ENCODE peak calls at places on chromosomes 3 and 15, in five cellular contexts. One of them, this sample, is unnamed.

GRCh38 chr3:176734146-176734545 is 463.1 kb downstream of the TBL1XR1 start:
- DNase-seq in ovary: no peak
- DNase-seq in sigmoid colon: no peak
- DNase-seq in H1: peak; percentile 56
- DNase-seq in A549: no peak
- DNase-seq in this sample: no peak

GRCh38 chr3:732326-732928 is 360.4 kb upstream of the CNTN6 start:
- DNase-seq in sigmoid colon: no peak
- DNase-seq in H1: no peak
- DNase-seq in ovary: no peak
- DNase-seq in A549: no peak
- DNase-seq in this sample: no peak

GRCh38 chr15:68279779-68280745 is 2.5 kb downstream of the FEM1B start:
- DNase-seq in H1: no peak
- DNase-seq in A549: no peak
- DNase-seq in ovary: no peak
- DNase-seq in sigmoid colon: no peak
- DNase-seq in this sample: no peak

GRCh38 chr3:167740961-167741587 is 5.6 kb downstream of the SERPINI1 start:
- DNase-seq in ovary: no peak
- DNase-seq in sigmoid colon: no peak
- DNase-seq in H1: no peak
- DNase-seq in A549: peak; percentile 44
- DNase-seq in this sample: no peak

GRCh38 chr3:119235151-119235550 is 5.5 kb downstream of the B4GALT4 start:
- DNase-seq in sigmoid colon: no peak
- DNase-seq in ovary: no peak
- DNase-seq in A549: peak; percentile 27
- DNase-seq in H1: no peak
- DNase-seq in this sample: no peak

GRCh38 chr3:121566773-121567172 is 976 bp upstream of the ARGFX start:
- DNase-seq in H1: no peak
- DNase-seq in A549: no peak
- DNase-seq in sigmoid colon: no peak
- DNase-seq in ovary: no peak
- DNase-seq in this sample: no peak

GRCh38 chr15:31365655-31366127 is 39.1 kb downstream of the KLF13 start:
- DNase-seq in sigmoid colon: peak; percentile 99
- DNase-seq in ovary: peak; percentile 92
- DNase-seq in H1: peak; percentile 78
- DNase-seq in A549: no peak
- DNase-seq in this sample: peak; percentile 96

GRCh38 chr3:170961616-170962400 is 53.4 kb upstream of the EIF5A2 start:
- DNase-seq in ovary: no peak
- DNase-seq in H1: no peak
- DNase-seq in sigmoid colon: no peak
- DNase-seq in A549: peak; percentile 33
- DNase-seq in this sample: no peak

GRCh38 chr3:195704433-195704999 is 16.3 kb upstream of the MUC20 start:
- DNase-seq in sigmoid colon: no peak
- DNase-seq in ovary: no peak
- DNase-seq in A549: no peak
- DNase-seq in H1: no peak
- DNase-seq in this sample: no peak

GRCh38 chr15:81781316-81781868 is 264.4 kb downstream of the MEX3B start:
- DNase-seq in H1: no peak
- DNase-seq in sigmoid colon: no peak
- DNase-seq in A549: no peak
- DNase-seq in ovary: no peak
- DNase-seq in this sample: no peak

GRCh38 chr3:150975992-150976368 is 3.5 kb upstream of the CLRN1 start:
- DNase-seq in sigmoid colon: no peak
- DNase-seq in ovary: no peak
- DNase-seq in H1: no peak
- DNase-seq in A549: no peak
- DNase-seq in this sample: no peak

GRCh38 chr3:46358466-46358865 is 4.6 kb downstream of the CCR2 start:
- DNase-seq in A549: no peak
- DNase-seq in H1: no peak
- DNase-seq in sigmoid colon: no peak
- DNase-seq in ovary: no peak
- DNase-seq in this sample: no peak

GRCh38 chr15:69729167-69729748 is 276.6 kb downstream of the RPLP1 start:
- DNase-seq in ovary: peak; percentile 34
- DNase-seq in H1: peak; percentile 88
- DNase-seq in A549: no peak
- DNase-seq in sigmoid colon: no peak
- DNase-seq in this sample: peak; percentile 69

GRCh38 chr15:59349715-59350420 is 22.8 kb downstream of the MYO1E start:
- DNase-seq in H1: no peak
- DNase-seq in A549: peak; percentile 90
- DNase-seq in sigmoid colon: no peak
- DNase-seq in ovary: peak; percentile 26
- DNase-seq in this sample: peak; percentile 46

GRCh38 chr3:15822281-15822680 is 24.5 kb upstream of the ANKRD28 start:
- DNase-seq in sigmoid colon: no peak
- DNase-seq in ovary: no peak
- DNase-seq in H1: no peak
- DNase-seq in A549: no peak
- DNase-seq in this sample: no peak

GRCh38 chr3:147218976-147219375 is 187.4 kb downstream of the ZIC4 start:
- DNase-seq in H1: no peak
- DNase-seq in ovary: no peak
- DNase-seq in A549: no peak
- DNase-seq in sigmoid colon: no peak
- DNase-seq in this sample: no peak

GRCh38 chr15:63041982-63042878 is at the start of gene TPM1:
- DNase-seq in A549: peak; percentile 92
- DNase-seq in sigmoid colon: peak; percentile 97
- DNase-seq in H1: peak; percentile 88
- DNase-seq in ovary: peak; percentile 87
- DNase-seq in this sample: peak; percentile 82

GRCh38 chr15:45635191-45635638 is 386 bp downstream of the SQOR start:
- DNase-seq in A549: peak; percentile 59
- DNase-seq in H1: no peak
- DNase-seq in ovary: peak; percentile 59
- DNase-seq in sigmoid colon: peak; percentile 90
- DNase-seq in this sample: peak; percentile 82

GRCh38 chr3:4492240-4493007 is 724 bp upstream of the ITPR1 start:
- DNase-seq in sigmoid colon: peak; percentile 86
- DNase-seq in H1: peak; percentile 69
- DNase-seq in A549: peak; percentile 46
- DNase-seq in ovary: peak; percentile 56
- DNase-seq in this sample: peak; percentile 62

GRCh38 chr15:91520848-91521247 is 332.7 kb upstream of the SLCO3A1 start:
- DNase-seq in A549: no peak
- DNase-seq in H1: no peak
- DNase-seq in ovary: no peak
- DNase-seq in sigmoid colon: no peak
- DNase-seq in this sample: no peak

GRCh38 chr3:47283193-47283537 is 421 bp downstream of the KLHL18 start:
- DNase-seq in H1: no peak
- DNase-seq in sigmoid colon: peak; percentile 64
- DNase-seq in A549: peak; percentile 5
- DNase-seq in ovary: no peak
- DNase-seq in this sample: peak; percentile 35

GRCh38 chr3:123632161-123632655 is 47.4 kb upstream of the HACD2 start:
- DNase-seq in H1: no peak
- DNase-seq in ovary: peak; percentile 73
- DNase-seq in sigmoid colon: peak; percentile 89
- DNase-seq in A549: peak; percentile 30
- DNase-seq in this sample: peak; percentile 25

GRCh38 chr3:15049584-15049983 is 15.5 kb downstream of the MRPS25 start:
- DNase-seq in ovary: no peak
- DNase-seq in A549: no peak
- DNase-seq in H1: no peak
- DNase-seq in sigmoid colon: no peak
- DNase-seq in this sample: no peak

GRCh38 chr3:43032646-43033628 is 53.8 kb downstream of the GASK1A start:
- DNase-seq in ovary: no peak
- DNase-seq in A549: no peak
- DNase-seq in sigmoid colon: peak; percentile 58
- DNase-seq in H1: no peak
- DNase-seq in this sample: no peak

GRCh38 chr15:47732243-47732642 is 14.9 kb downstream of the SEMA6D start:
- DNase-seq in ovary: no peak
- DNase-seq in A549: no peak
- DNase-seq in H1: no peak
- DNase-seq in sigmoid colon: no peak
- DNase-seq in this sample: no peak

GRCh38 chr3:14522768-14523167 is 17.4 kb downstream of the GRIP2 start:
- DNase-seq in H1: no peak
- DNase-seq in ovary: peak; percentile 11
- DNase-seq in sigmoid colon: peak; percentile 40
- DNase-seq in A549: no peak
- DNase-seq in this sample: no peak

GRCh38 chr3:126034481-126035361 is 49.2 kb downstream of the SLC41A3 start:
- DNase-seq in A549: no peak
- DNase-seq in ovary: no peak
- DNase-seq in sigmoid colon: peak; percentile 32
- DNase-seq in H1: peak; percentile 19
- DNase-seq in this sample: no peak

GRCh38 chr3:166118049-166118448 is 280.8 kb upstream of the BCHE start:
- DNase-seq in A549: no peak
- DNase-seq in H1: no peak
- DNase-seq in sigmoid colon: no peak
- DNase-seq in ovary: no peak
- DNase-seq in this sample: no peak

GRCh38 chr15:76289582-76289981 is 21.7 kb downstream of the ETFA start:
- DNase-seq in ovary: no peak
- DNase-seq in sigmoid colon: no peak
- DNase-seq in H1: no peak
- DNase-seq in A549: no peak
- DNase-seq in this sample: no peak

GRCh38 chr3:173993299-173993698 is 595.8 kb downstream of the NLGN1 start:
- DNase-seq in ovary: no peak
- DNase-seq in H1: no peak
- DNase-seq in sigmoid colon: no peak
- DNase-seq in A549: peak; percentile 4
- DNase-seq in this sample: no peak

GRCh38 chr15:74318376-74319137 is 48.9 kb downstream of the CYP11A1 start:
- DNase-seq in ovary: no peak
- DNase-seq in H1: no peak
- DNase-seq in sigmoid colon: no peak
- DNase-seq in A549: no peak
- DNase-seq in this sample: no peak

GRCh38 chr3:88019024-88019423 is 39.8 kb downstream of the CGGBP1 start:
- DNase-seq in ovary: no peak
- DNase-seq in H1: no peak
- DNase-seq in A549: no peak
- DNase-seq in sigmoid colon: no peak
- DNase-seq in this sample: no peak

GRCh38 chr15:82043726-82044372 is 2.0 kb downstream of the MEX3B start:
- DNase-seq in ovary: peak; percentile 40
- DNase-seq in H1: peak; percentile 65
- DNase-seq in sigmoid colon: peak; percentile 73
- DNase-seq in A549: no peak
- DNase-seq in this sample: peak; percentile 10

GRCh38 chr3:66480666-66481065 is 20.2 kb downstream of the LRIG1 start:
- DNase-seq in sigmoid colon: no peak
- DNase-seq in ovary: no peak
- DNase-seq in H1: no peak
- DNase-seq in A549: no peak
- DNase-seq in this sample: no peak
- TF ChIP-seq POLR2A in sigmoid colon: no peak
- TF ChIP-seq POLR2A in ovary: no peak
- TF ChIP-seq POLR2A in H1: no peak
- TF ChIP-seq POLR2A in A549: no peak
- TF ChIP-seq POLR2A in this sample: no peak

GRCh38 chr3:48466386-48467109 is 20.0 kb downstream of the ATRIP start:
- DNase-seq in A549: no peak
- DNase-seq in sigmoid colon: peak; percentile 74
- DNase-seq in H1: no peak
- DNase-seq in ovary: peak; percentile 54
- DNase-seq in this sample: peak; percentile 48

GRCh38 chr3:48464713-48465221 is 18.2 kb downstream of the ATRIP start:
- DNase-seq in H1: no peak
- DNase-seq in ovary: peak; percentile 50
- DNase-seq in A549: no peak
- DNase-seq in sigmoid colon: peak; percentile 75
- DNase-seq in this sample: no peak

GRCh38 chr3:48465237-48465530 is 18.6 kb downstream of the ATRIP start:
- DNase-seq in H1: no peak
- DNase-seq in A549: no peak
- DNase-seq in ovary: no peak
- DNase-seq in sigmoid colon: no peak
- DNase-seq in this sample: no peak

GRCh38 chr3:48467110-48467454 is 20.5 kb downstream of the ATRIP start:
- DNase-seq in H1: no peak
- DNase-seq in sigmoid colon: peak; percentile 60
- DNase-seq in ovary: no peak
- DNase-seq in A549: no peak
- DNase-seq in this sample: no peak

DNA sequence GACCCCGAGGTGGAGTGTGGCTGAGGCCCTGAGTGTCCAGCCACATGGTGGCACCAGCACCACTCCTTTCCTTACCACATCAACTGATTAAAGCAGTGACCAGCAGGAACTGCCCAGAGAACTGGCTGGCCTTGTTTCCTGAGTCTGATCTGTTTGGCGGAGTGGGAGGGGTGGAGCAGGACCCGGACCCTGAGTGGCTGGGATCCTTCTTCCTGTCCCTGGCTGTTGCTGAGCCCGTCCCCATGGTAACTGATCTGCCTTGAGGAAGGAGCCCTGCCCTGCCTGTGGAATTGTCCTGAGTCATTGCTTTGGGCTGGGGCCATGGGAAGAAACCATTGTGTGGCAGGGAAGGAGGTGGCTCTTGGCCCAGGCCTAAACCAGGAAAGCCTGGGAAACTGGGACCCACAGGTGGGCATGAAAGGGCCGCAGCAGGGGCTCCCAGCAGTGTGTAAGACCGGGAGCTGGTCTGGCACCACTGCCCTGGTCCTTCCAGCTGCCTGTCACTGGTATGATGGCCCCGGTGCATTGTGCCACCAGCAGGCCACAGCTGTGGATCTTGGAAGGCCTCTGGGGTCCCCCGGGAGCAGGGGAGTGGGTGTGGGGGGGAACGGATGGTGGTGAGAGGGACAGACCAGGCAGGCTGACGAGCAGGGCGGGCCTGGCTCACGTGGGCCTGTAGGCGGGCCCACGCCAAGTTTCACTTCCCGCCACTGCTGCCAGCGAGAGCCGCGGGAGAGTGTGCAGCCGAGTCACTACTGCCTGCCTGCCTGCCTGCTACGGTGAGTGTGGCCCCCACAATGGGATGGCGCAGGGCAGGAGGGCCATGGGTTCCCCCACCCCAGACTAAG is 19.2 kb downstream of the ATRIP start:
- DNase-seq in sigmoid colon: peak; percentile 100
- DNase-seq in ovary: peak; percentile 92
- DNase-seq in H1: peak; percentile 87
- DNase-seq in A549: peak; percentile 98
- DNase-seq in this sample: peak; percentile 95
- TF ChIP-seq EP300 in sigmoid colon: no peak
- TF ChIP-seq EP300 in ovary: peak; percentile 21
- TF ChIP-seq EP300 in H1: peak; percentile 72
- TF ChIP-seq EP300 in A549: no peak
- TF ChIP-seq EP300 in this sample: no peak

GRCh38 chr3:64802460-64802859 is 114.7 kb upstream of the ADAMTS9 start:
- DNase-seq in H1: no peak
- DNase-seq in sigmoid colon: no peak
- DNase-seq in ovary: no peak
- DNase-seq in A549: no peak
- DNase-seq in this sample: no peak
- TF ChIP-seq POLR2A in H1: no peak
- TF ChIP-seq POLR2A in sigmoid colon: no peak
- TF ChIP-seq POLR2A in ovary: no peak
- TF ChIP-seq POLR2A in A549: no peak
- TF ChIP-seq POLR2A in this sample: no peak

GRCh38 chr3:186570096-186570940 is at the start of gene DNAJB11:
- DNase-seq in H1: peak; percentile 98
- DNase-seq in ovary: peak; percentile 98
- DNase-seq in A549: peak; percentile 99
- DNase-seq in sigmoid colon: peak; percentile 100
- DNase-seq in this sample: peak; percentile 99
- TF ChIP-seq EP300 in H1: no peak
- TF ChIP-seq EP300 in ovary: no peak
- TF ChIP-seq EP300 in A549: no peak
- TF ChIP-seq EP300 in sigmoid colon: no peak
- TF ChIP-seq EP300 in this sample: no peak